ENCODE peak calls at places on chromosomes 4 and X, in five cellular contexts. V is H1, D is K562, I is HepG2, Y is GM12878. S is an unnamed sample.

GRCh38 chr4:32135642-32136041 is 1415.5 kb downstream of the PCDH7 start:
- DNase-seq in V (no peak), D (no peak), I (no peak), Y (no peak), S (no peak)

GRCh38 chr4:71270901-71271300 is 67.9 kb upstream of the SLC4A4 start:
- DNase-seq in V (no peak), D (peak; percentile 12), I (peak; percentile 29), Y (no peak), S (peak; percentile 8)

GRCh38 chrX:119686087-119686639 is 6.8 kb downstream of the SEPTIN6 start:
- DNase-seq in V (no peak), D (no peak), I (no peak), Y (peak; percentile 76), S (no peak)

GRCh38 chr4:38449506-38450174 is 214.4 kb upstream of the KLF3 start:
- DNase-seq in V (no peak), D (no peak), I (peak; percentile 51), Y (no peak), S (no peak)

GRCh38 chr4:106287353-106287969 is 28.5 kb downstream of the TBCK start:
- DNase-seq in V (no peak), D (no peak), I (peak; percentile 97), Y (no peak), S (no peak)

GRCh38 chr4:124903995-124904722 is 191.6 kb upstream of the ANKRD50 start:
- DNase-seq in V (no peak), D (no peak), I (no peak), Y (no peak), S (peak; percentile 47)

GRCh38 chrX:39726810-39727209 is 370.9 kb downstream of the BCOR start:
- DNase-seq in V (no peak), D (no peak), I (no peak), Y (no peak), S (no peak)

GRCh38 chr4:74096265-74096980 is 2.6 kb downstream of the CXCL2 start:
- DNase-seq in V (no peak), D (no peak), I (no peak), Y (no peak), S (no peak)

GRCh38 chrX:152798945-152799344 is 29.5 kb upstream of the MAGEA6 start:
- DNase-seq in V (no peak), D (no peak), I (no peak), Y (no peak), S (no peak)

GRCh38 chrX:148609766-148610698 is 109.6 kb downstream of the AFF2 start:
- DNase-seq in V (peak; percentile 7), D (no peak), I (no peak), Y (peak; percentile 40), S (no peak)

GRCh38 chr4:174604198-174604597 is 81.9 kb upstream of the HPGD start:
- DNase-seq in V (no peak), D (no peak), I (no peak), Y (no peak), S (no peak)

GRCh38 chr4:1564535-1565375 is 119.4 kb downstream of the FAM53A start:
- DNase-seq in V (no peak), D (no peak), I (no peak), Y (no peak), S (no peak)

GRCh38 chrX:136608295-136608933 is 39.5 kb upstream of the CD40LG start:
- DNase-seq in V (no peak), D (no peak), I (no peak), Y (no peak), S (peak; percentile 3)

GRCh38 chrX:47523713-47524166 is 37.3 kb upstream of the ARAF start:
- DNase-seq in V (no peak), D (no peak), I (no peak), Y (no peak), S (no peak)

GRCh38 chr4:14917305-14917647 is 85.0 kb upstream of the CPEB2 start:
- DNase-seq in V (no peak), D (no peak), I (no peak), Y (no peak), S (no peak)

GRCh38 chr4:176334066-176334465 is 14.3 kb downstream of the SPCS3 start:
- DNase-seq in V (no peak), D (no peak), I (no peak), Y (no peak), S (no peak)

GRCh38 chr4:80197601-80198444 is 520 bp downstream of the PRDM8 start:
- DNase-seq in V (no peak), D (no peak), I (no peak), Y (no peak), S (no peak)
- TF ChIP-seq SP1 in V (no peak), D (no peak), I (no peak), Y (no peak), S (no peak)

DNA sequence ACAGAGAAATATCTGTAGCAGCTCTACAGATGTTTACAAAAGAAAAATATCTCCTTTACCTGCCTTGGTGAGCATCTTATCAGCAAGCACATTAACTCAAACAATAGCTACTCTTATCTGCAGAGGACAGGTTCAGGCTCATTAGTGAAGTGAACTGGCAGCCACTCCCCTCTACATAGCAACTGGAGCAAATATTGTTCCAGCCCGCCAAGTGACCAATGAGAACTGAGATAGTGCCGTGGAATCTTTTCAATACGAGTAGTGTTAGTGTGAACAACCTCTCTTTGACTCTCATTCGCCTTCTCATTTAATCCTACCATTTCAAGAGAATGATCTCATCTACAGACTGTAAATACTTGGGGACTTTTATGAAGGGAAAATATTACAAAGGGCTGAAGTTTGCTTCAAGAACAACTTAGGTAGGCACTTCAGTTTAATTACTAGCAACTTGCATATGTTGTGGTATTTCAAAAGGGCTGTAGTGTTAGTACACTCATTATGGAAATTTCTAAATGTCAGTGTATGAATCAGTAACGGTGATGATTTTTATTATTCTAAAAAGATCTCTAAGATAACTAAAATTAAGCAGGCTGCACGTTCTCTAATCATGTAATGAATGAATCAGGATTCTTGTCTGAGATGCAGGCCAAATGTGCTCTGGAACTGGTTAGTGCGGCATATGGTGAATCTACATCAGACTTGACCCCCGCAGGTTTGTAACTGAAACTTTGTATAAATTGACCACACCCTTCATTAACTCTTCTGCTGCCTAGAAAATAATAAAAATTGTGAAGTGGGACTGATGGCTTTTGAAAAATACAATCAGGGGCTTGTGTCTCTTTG is 72.4 kb downstream of the PALLD start:
- DNase-seq in V (no peak), D (peak; percentile 34), I (peak; percentile 1), Y (no peak), S (peak; percentile 95)
- TF ChIP-seq JUND in V (no peak), D (no peak), I (no peak), Y (no peak), S (peak; percentile 41)

GRCh38 chr4:87126056-87126455 is 94.4 kb downstream of the KLHL8 start:
- DNase-seq in V (no peak), D (no peak), I (no peak), Y (no peak), S (no peak)
- TF ChIP-seq SP1 in V (no peak), D (no peak), I (no peak), Y (no peak), S (no peak)

GRCh38 chrX:149829751-149830191 is 48.0 kb downstream of the MAGEA9 start:
- DNase-seq in V (no peak), D (no peak), I (no peak), Y (peak; percentile 35), S (no peak)
- TF ChIP-seq JUND in V (no peak), D (no peak), I (no peak), Y (no peak), S (no peak)

DNA sequence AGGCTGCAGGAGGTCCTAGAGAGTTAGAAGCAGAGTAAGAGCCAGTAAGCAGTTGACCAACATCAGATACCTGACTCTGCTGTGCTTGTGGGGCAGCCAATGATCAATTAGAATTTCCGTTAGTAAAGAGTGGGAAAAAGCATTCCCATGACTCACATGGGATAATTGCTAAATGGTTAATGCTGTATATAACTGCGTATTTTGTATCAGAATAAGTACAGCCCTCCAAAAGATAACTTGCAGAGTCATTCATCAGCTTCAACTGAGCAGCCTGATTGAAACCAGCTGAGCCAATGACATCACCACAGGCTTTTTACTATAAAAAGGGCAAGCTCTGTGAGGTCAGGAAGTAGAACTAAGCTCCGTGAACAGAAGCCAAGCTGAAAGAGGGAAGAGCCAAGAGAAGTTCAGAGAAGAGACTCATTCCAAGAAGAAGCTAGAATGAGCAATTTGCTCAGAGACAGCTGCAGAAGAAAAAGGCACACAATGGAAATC is 67.9 kb downstream of the PPP3CA start:
- DNase-seq in V (no peak), D (no peak), I (no peak), Y (no peak), S (no peak)
- TF ChIP-seq SP1 in V (no peak), D (no peak), I (no peak), Y (no peak), S (no peak)

DNA sequence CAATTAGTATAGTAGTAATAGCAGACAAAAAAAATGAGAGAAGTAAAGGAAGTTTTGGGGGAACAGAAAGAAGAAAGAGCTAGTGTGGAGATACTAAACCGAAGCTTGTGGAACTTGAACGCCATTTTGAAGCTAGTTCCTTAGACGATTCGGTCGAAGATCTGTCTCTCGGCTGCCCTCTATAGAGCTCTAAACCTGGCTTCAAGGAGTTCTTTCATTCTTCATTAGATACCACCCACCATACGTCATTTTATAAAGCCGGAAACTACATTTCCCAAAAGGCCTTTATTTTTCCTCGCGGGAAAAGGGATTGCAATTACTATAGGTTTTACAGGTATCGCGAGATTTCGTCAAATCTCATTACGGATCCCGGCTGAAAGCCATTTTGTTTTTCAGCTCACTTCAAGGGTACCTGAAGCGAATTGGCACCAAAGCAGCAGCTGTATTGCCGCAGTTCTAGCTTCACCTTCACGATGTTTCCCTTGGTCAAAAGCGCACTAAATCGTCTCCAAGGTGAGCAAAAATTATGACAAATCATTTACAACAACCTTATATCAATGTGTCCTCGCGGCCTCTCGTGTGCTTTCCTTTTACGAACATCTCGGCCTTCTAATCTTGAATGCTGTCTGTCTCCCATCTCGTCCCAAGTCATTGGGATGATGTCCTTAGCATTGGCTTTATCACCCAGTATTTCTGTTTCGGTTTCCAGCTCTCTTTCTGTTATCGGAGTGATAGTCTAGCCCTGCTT is at the start of gene COX7B:
- DNase-seq in V (peak; percentile 43), D (peak; percentile 52), I (peak; percentile 96), Y (peak; percentile 92), S (peak; percentile 94)
- TF ChIP-seq JUND in V (no peak), D (peak; percentile 40), I (no peak), Y (no peak), S (no peak)